ENCODE peak calls at places on chromosomes 5 and 9, in four cellular contexts. I, H, G and C are unnamed samples.
A peak's percentile ranks its signal among the peaks of the same experiment; 100 is the strongest.

GRCh38 chr9:89278997-89279739 is 31.8 kb upstream of the CKS2 start:
- DNase-seq in I (peak; percentile 66), H (no peak), G (no peak), C (peak; percentile 30)

GRCh38 chr9:105978822-105979221 is 284.5 kb downstream of the TMEM38B start:
- DNase-seq in I (no peak), H (no peak), G (no peak), C (no peak)

GRCh38 chr9:38362912-38363588 is 29.5 kb upstream of the ALDH1B1 start:
- DNase-seq in I (peak; percentile 69), H (no peak), G (peak; percentile 66), C (peak; percentile 34)

GRCh38 chr5:36606437-36607113 is at the start of gene SLC1A3:
- DNase-seq in I (peak; percentile 85), H (no peak), G (peak; percentile 75), C (peak; percentile 88)

GRCh38 chr9:74025402-74025894 is 471.7 kb upstream of the RORB start:
- DNase-seq in I (no peak), H (no peak), G (no peak), C (no peak)

GRCh38 chr9:2337602-2338001 is 284.0 kb upstream of the VLDLR start:
- DNase-seq in I (no peak), H (no peak), G (no peak), C (no peak)

GRCh38 chr9:13113201-13113600 is 166.3 kb downstream of the MPDZ start:
- DNase-seq in I (no peak), H (no peak), G (no peak), C (peak; percentile 2)

GRCh38 chr5:75325242-75325641 is 11.8 kb upstream of the HMGCR start:
- DNase-seq in I (no peak), H (no peak), G (no peak), C (peak; percentile 5)

GRCh38 chr9:96480736-96481135 is 30.8 kb downstream of the HABP4 start:
- DNase-seq in I (no peak), H (no peak), G (no peak), C (no peak)

GRCh38 chr5:175457466-175457865 is 13.5 kb upstream of the DRD1 start:
- DNase-seq in I (no peak), H (no peak), G (no peak), C (no peak)

GRCh38 chr5:172763120-172763464 is 7.9 kb downstream of the DUSP1 start:
- DNase-seq in I (no peak), H (no peak), G (peak; percentile 64), C (no peak)

GRCh38 chr5:142743677-142744441 is 26.3 kb upstream of the ARHGAP26 start:
- DNase-seq in I (no peak), H (no peak), G (no peak), C (no peak)

GRCh38 chr9:23851024-23851629 is 25.1 kb upstream of the ELAVL2 start:
- DNase-seq in I (peak; percentile 81), H (no peak), G (no peak), C (no peak)

GRCh38 chr9:130936285-130937117 is 2.5 kb downstream of the FIBCD1 start:
- DNase-seq in I (peak; percentile 93), H (no peak), G (peak; percentile 81), C (peak; percentile 14)

GRCh38 chr9:135501261-135502167 is 1.0 kb downstream of the MRPS2 start:
- DNase-seq in I (no peak), H (no peak), G (peak; percentile 68), C (no peak)

GRCh38 chr5:139711852-139712171 is 63.7 kb downstream of the CXXC5 start:
- DNase-seq in I (peak; percentile 81), H (no peak), G (peak; percentile 78), C (no peak)

GRCh38 chr5:392431-392988 is 50.5 kb upstream of the EXOC3 start:
- DNase-seq in I (no peak), H (peak; percentile 54), G (peak; percentile 59), C (peak; percentile 62)

GRCh38 chr5:143606043-143606752 is 202.7 kb upstream of the NR3C1 start:
- DNase-seq in I (no peak), H (no peak), G (no peak), C (no peak)

GRCh38 chr9:16611969-16612368 is 258.5 kb downstream of the BNC2 start:
- DNase-seq in I (no peak), H (no peak), G (no peak), C (no peak)

GRCh38 chr9:27471789-27472585 is 52.1 kb upstream of the IFNK start:
- DNase-seq in I (no peak), H (no peak), G (no peak), C (no peak)

GRCh38 chr9:14418262-14419200 is 104.6 kb upstream of the NFIB start:
- DNase-seq in I (no peak), H (no peak), G (no peak), C (no peak)

GRCh38 chr9:83259558-83259957 is 196.6 kb upstream of the RASEF start:
- DNase-seq in I (no peak), H (no peak), G (no peak), C (no peak)

GRCh38 chr5:153546566-153546965 is 56.1 kb downstream of the GRIA1 start:
- DNase-seq in I (no peak), H (no peak), G (no peak), C (no peak)

GRCh38 chr9:95060916-95061315 is 256.6 kb downstream of the FANCC start:
- DNase-seq in I (no peak), H (no peak), G (no peak), C (no peak)

GRCh38 chr9:1042466-1042865 is 7.7 kb upstream of the DMRT2 start:
- DNase-seq in I (no peak), H (no peak), G (no peak), C (no peak)

GRCh38 chr9:91783876-91784672 is 166.0 kb downstream of the ROR2 start:
- DNase-seq in I (no peak), H (no peak), G (no peak), C (no peak)
- H3K4me1 ChIP-seq in I (peaks cover 9% of the 10 kb centered on the region), H (no peaks in the 10 kb centered on the region), G (no peaks in the 10 kb centered on the region), C (no peaks in the 10 kb centered on the region)

DNA sequence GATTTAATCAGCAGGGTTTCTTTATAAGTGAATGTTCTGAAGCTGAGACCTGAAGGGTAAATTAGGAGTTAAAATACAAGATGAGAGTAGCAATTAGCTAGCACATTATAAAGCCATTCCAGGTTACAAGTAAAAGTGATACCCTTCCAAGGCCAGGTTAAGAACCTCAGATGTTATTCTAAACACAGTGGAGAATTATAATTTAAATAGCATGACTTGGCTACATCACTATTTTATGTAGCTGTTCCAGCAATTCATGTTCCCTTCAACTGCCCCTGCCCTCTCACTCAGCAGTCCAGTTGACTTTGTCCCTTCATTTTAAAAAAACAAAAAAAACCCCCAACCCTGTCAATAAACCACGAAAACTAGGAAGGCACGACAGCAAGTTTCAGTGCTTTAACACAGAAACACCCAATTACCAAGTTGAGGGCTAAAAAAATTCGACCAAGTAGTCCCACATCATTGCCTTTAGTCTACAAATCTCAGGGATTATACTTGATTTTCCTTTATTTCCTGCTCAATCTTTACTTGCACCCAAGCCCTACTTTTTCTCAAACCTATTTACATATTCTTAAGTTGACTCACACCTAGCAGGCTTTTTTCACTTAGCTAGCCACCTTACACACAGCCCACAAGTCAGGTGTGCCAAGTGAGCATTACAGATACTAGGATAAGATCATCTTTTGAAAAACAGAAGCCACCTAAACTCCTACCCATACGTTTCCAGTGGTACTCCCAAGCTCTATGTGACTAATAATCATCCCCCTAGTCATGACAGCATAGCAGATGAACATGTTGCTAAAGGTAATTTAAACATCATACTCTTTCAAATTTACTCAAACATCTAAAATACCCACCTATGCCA is 3.4 kb downstream of the RPL37 start:
- DNase-seq in I (no peak), H (no peak), G (no peak), C (no peak)
- H3K36me3 ChIP-seq in I (peaks cover 59% of the 10 kb centered on the region), H (peaks cover 68% of the 10 kb centered on the region), G (peaks cover 71% of the 10 kb centered on the region), C (peaks cover 82% of the 10 kb centered on the region)

GRCh38 chr9:78756813-78757510 is 460.0 kb downstream of the PSAT1 start:
- DNase-seq in I (no peak), H (no peak), G (no peak), C (no peak)
- H3K4me1 ChIP-seq in I (no peaks in the 10 kb centered on the region), H (no peaks in the 10 kb centered on the region), G (no peaks in the 10 kb centered on the region), C (no peaks in the 10 kb centered on the region)

GRCh38 chr9:127753556-127753955 is 18.5 kb upstream of the TOR2A start:
- DNase-seq in I (no peak), H (no peak), G (no peak), C (no peak)

GRCh38 chr9:127749090-127749787 is 14.1 kb upstream of the TOR2A start:
- DNase-seq in I (no peak), H (no peak), G (no peak), C (no peak)

GRCh38 chr9:127754099-127754760 is 19.1 kb upstream of the TOR2A start:
- DNase-seq in I (peak; percentile 86), H (no peak), G (no peak), C (no peak)

GRCh38 chr9:127753148-127753547 is 18.1 kb upstream of the TOR2A start:
- DNase-seq in I (no peak), H (no peak), G (no peak), C (no peak)

DNA sequence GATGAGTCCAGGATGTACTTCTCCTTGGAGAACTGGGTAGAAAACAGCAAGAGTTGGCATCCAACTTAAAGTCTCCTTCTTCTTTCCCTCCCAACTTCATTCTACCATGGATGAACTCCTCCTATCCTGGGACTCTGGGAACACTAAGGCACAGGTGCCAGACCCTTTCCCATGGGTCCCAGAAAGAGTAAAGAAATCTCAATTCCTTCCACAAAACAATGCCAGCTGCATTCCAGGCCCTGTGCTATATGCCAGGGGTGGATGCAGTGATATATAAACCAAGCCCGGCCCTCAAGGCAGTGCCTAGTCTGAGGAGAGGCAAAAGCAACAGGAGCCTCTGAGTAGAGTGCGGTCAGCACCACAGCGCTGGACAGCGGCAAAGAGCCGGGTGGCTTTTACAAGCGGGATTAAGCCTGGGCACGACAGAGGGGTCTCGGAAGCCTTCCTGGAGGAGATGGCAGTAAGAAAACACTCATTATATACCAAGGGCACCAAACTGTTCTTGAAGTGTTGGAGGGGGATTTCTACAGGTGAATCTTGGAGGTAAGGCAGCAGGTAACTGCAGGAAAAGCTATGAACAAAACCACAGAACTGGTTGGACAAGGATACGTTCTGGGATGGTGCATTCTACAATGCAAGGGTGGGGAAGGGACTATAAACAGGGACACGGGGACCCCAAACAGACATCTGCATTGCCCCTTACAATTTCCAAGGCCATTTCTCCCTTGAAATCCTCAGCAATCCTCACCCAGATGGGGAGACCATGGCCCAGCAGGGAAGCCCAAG is 16.4 kb upstream of the TOR2A start:
- DNase-seq in I (peak; percentile 79), H (no peak), G (no peak), C (no peak)
- H3K36me3 ChIP-seq in I (no peaks in the 10 kb centered on the region), H (peaks cover 66% of the 10 kb centered on the region), G (peaks cover 9% of the 10 kb centered on the region), C (no peaks in the 10 kb centered on the region)

GRCh38 chr9:110146371-110146770 is 61.6 kb downstream of the C9orf152 start:
- DNase-seq in I (no peak), H (no peak), G (no peak), C (no peak)
- H3K4me1 ChIP-seq in I (no peaks in the 10 kb centered on the region), H (peaks cover 6% of the 10 kb centered on the region), G (no peaks in the 10 kb centered on the region), C (peaks cover 27% of the 10 kb centered on the region)